ENCODE peak calls at places on chromosomes 5 and 9, in four cellular contexts. W is HepG2, K is A549, X is cardiac fibroblast. C is an unnamed sample.

GRCh38 chr5:10090074-10090473 is 159.6 kb downstream of the ATPSCKMT start:
- DNase-seq in K (no peak), W (no peak), X (no peak), C (no peak)

GRCh38 chr9:126114850-126115460 is 211.7 kb upstream of the MVB12B start:
- DNase-seq in W (no peak), X (no peak), K (no peak), C (no peak)

GRCh38 chr9:97314503-97314902 is 7.0 kb downstream of the CCDC180 start:
- DNase-seq in W (no peak), K (no peak), X (no peak), C (no peak)

GRCh38 chr9:125169889-125170288 is 19.7 kb downstream of the PPP6C start:
- DNase-seq in X (no peak), K (no peak), W (no peak), C (no peak)

GRCh38 chr5:181241393-181241975 is 2.2 kb downstream of the RACK1 start:
- DNase-seq in W (peak), K (peak), X (peak), C (peak)

GRCh38 chr9:3136999-3137675 is 293.2 kb upstream of the PUM3 start:
- DNase-seq in X (no peak), W (no peak), K (no peak), C (no peak)

GRCh38 chr9:126297656-126298318 is 28.8 kb upstream of the MVB12B start:
- DNase-seq in K (no peak), W (no peak), X (no peak), C (no peak)

GRCh38 chr9:117706421-117707150 is 2.4 kb downstream of the TLR4 start:
- DNase-seq in K (no peak), X (peak), W (no peak), C (peak)

GRCh38 chr5:8227114-8227513 is 358.2 kb downstream of the MTRR start:
- DNase-seq in X (no peak), K (no peak), W (no peak), C (no peak)

GRCh38 chr5:151378616-151379015 is 31.3 kb upstream of the SLC36A2 start:
- DNase-seq in K (no peak), W (no peak), X (no peak), C (no peak)
- H3K4me3 ChIP-seq in K (no peak), W (no peak), X (no peak), C (no peak)

DNA sequence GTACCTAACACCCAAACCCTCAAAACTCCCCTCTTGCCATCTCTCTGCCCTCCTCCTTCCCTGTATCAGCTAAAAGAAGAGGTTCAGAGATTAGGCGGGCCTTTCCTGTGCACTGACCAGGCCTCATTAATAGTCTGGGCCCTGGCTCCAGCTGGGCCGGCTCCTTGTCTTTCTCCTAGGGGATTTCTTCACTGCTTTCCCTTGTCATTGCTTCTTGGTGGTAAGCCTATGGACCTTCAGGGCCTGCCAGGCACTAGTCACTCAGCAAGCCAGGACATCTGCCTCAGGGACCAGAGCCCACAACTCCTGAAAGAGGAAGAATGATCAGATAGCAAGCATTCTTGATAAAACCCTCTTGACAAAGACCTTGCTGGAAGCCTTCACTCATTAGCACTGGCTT is 50.9 kb downstream of the MRRF start:
- DNase-seq in W (no peak), X (no peak), K (no peak), C (no peak)
- TF ChIP-seq CTCF in W (no peak), X (no peak), K (no peak), C (no peak)

GRCh38 chr9:121498150-121498486 is 1.5 kb downstream of the GGTA1 start:
- DNase-seq in K (peak), X (peak), W (peak), C (peak)
- H3K4me3 ChIP-seq in K (peak), X (no peak), W (no peak), C (no peak)

GRCh38 chr9:120936764-120937122 is 10.1 kb upstream of the TRAF1 start:
- DNase-seq in X (no peak), K (no peak), W (no peak), C (no peak)
- TF ChIP-seq CTCF in X (no peak), K (no peak), W (no peak), C (no peak)